ENCODE peak calls at places on chromosomes 16 and 17, in nine cellular contexts. U is lung microvascular endothelial cell; Q is mucosa of descending colon; L is testis; D is activated B cell treated with CpG ODN at 0.5 μM for 24 hours; M is NCI-H1436; S is activated CD4-positive, alpha-beta memory T cell treated with anti-CD3 and anti-CD28 coated beads, Interleukin-2, amount 10 ng/mL, durations not matched to agents 7 days and 5 days; K is activated CD4-positive, alpha-beta T cell treated with anti-CD3 and anti-CD28 coated beads for 48 hours; N is HS-5. X is an unnamed sample.

GRCh38 chr16:4101421-4102275 is 14.6 kb downstream of the ADCY9 start:
- DNase-seq in D (no peak), M (no peak), L (no peak), U (no peak), N (no peak), S (no peak), Q (no peak), K (no peak), X (no peak)

GRCh38 chr16:87487361-87487924 is 5.4 kb downstream of the ZCCHC14 start:
- DNase-seq in L (peak; percentile 59), K (peak; percentile 32), D (no peak), Q (peak; percentile 90), S (no peak), U (no peak), M (peak; percentile 40), N (no peak), X (peak; percentile 55)

GRCh38 chr16:4410335-4411075 is 5.9 kb downstream of the CORO7 start:
- DNase-seq in Q (peak; percentile 75), L (peak; percentile 70), S (no peak), N (no peak), U (peak; percentile 94), D (no peak), M (no peak), K (no peak), X (peak; percentile 68)

GRCh38 chr17:3918372-3919122 is 2.3 kb upstream of the P2RX1 start:
- DNase-seq in Q (no peak), M (no peak), U (no peak), S (no peak), N (no peak), K (no peak), L (no peak), D (no peak), X (no peak)

GRCh38 chr16:30394603-30395154 is 541 bp upstream of the ZNF48 start:
- DNase-seq in L (no peak), K (no peak), M (peak; percentile 42), S (no peak), N (no peak), D (no peak), Q (no peak), U (no peak), X (no peak)

GRCh38 chr17:13601317-13601775 is 383 bp downstream of the HS3ST3A1 start:
- DNase-seq in Q (no peak), N (no peak), D (no peak), M (no peak), U (no peak), S (no peak), L (peak; percentile 28), K (peak; percentile 26), X (no peak)

GRCh38 chr17:2214047-2214717 is 89.4 kb downstream of the SMG6 start:
- DNase-seq in D (no peak), U (peak; percentile 43), L (peak; percentile 67), N (no peak), S (no peak), Q (peak; percentile 41), M (no peak), K (peak; percentile 58), X (peak; percentile 55)

GRCh38 chr16:86968866-86969265 is 348.3 kb downstream of the C16orf95 start:
- DNase-seq in D (no peak), K (no peak), N (no peak), U (no peak), L (no peak), Q (no peak), M (no peak), S (no peak), X (no peak)

GRCh38 chr16:22007509-22008214 is at the start of gene MOSMO:
- DNase-seq in S (peak; percentile 69), M (peak; percentile 38), N (no peak), U (peak; percentile 68), K (peak; percentile 72), D (peak; percentile 69), Q (peak; percentile 75), L (peak; percentile 82), X (peak; percentile 74)

X was measured in ovary.